ENCODE peak calls at places on chromosome 15, in eight cellular contexts. K is A549, F is endothelial cell of umbilical vein, R is GM12878, L is H1, D is K562, Y is HepG2, J is HCT116. I is an unnamed sample.

GRCh38 chr15:31223478-31224350 is 102.9 kb upstream of the KLF13 start:
- DNase-seq in K (no peak), F (peak), R (no peak), L (peak), D (no peak), Y (no peak), J (no peak), I (no peak)

GRCh38 chr15:98958918-98959639 is 48.5 kb downstream of the PGPEP1L start:
- DNase-seq in K (no peak), F (no peak), R (no peak), L (no peak), D (no peak), Y (no peak), J (no peak), I (no peak)

GRCh38 chr15:100769043-100769974 is 110.3 kb upstream of the ALDH1A3 start:
- DNase-seq in K (no peak), F (no peak), R (no peak), L (no peak), D (no peak), Y (no peak), J (no peak), I (no peak)

GRCh38 chr15:52206446-52206845 is 15.3 kb upstream of the GNB5 start:
- DNase-seq in K (no peak), F (no peak), R (no peak), L (no peak), D (no peak), Y (no peak), J (no peak), I (peak)

GRCh38 chr15:99430881-99431401 is 134.8 kb upstream of the MEF2A start:
- DNase-seq in K (no peak), F (no peak), R (no peak), L (no peak), D (no peak), Y (no peak), J (no peak), I (no peak)

GRCh38 chr15:100284701-100285100 is 57.1 kb downstream of the ADAMTS17 start:
- DNase-seq in K (no peak), F (no peak), R (no peak), L (no peak), D (no peak), Y (no peak), J (no peak), I (no peak)

GRCh38 chr15:98955331-98955730 is 52.3 kb downstream of the PGPEP1L start:
- DNase-seq in K (no peak), F (no peak), R (no peak), L (no peak), D (no peak), Y (no peak), J (no peak), I (no peak)

GRCh38 chr15:81073796-81074195 is 60.3 kb upstream of the CFAP161 start:
- DNase-seq in K (no peak), F (peak), R (no peak), L (peak), D (no peak), Y (no peak), J (no peak), I (no peak)

GRCh38 chr15:43939070-43939469 is 112.3 kb downstream of the WDR76 start:
- DNase-seq in K (peak), F (peak), R (no peak), L (peak), D (peak), Y (no peak), J (peak), I (peak)

GRCh38 chr15:45641374-45641778 is 6.5 kb downstream of the SQOR start:
- DNase-seq in K (peak), F (peak), R (no peak), L (no peak), D (no peak), Y (peak), J (no peak), I (peak)

GRCh38 chr15:78672285-78673003 is 31.4 kb upstream of the CHRNB4 start:
- DNase-seq in K (peak), F (no peak), R (no peak), L (no peak), D (no peak), Y (no peak), J (no peak), I (no peak)

GRCh38 chr15:42494998-42495360 is 455 bp upstream of the SNAP23 start:
- DNase-seq in K (peak), F (peak), R (no peak), L (no peak), D (no peak), Y (peak), J (no peak), I (no peak)

GRCh38 chr15:66505818-66506217 is 692 bp downstream of the ZWILCH start:
- DNase-seq in K (no peak), F (no peak), R (no peak), L (no peak), D (no peak), Y (no peak), J (no peak), I (no peak)

GRCh38 chr15:60423540-60423939 is 25.8 kb upstream of the ANXA2 start:
- DNase-seq in K (peak), F (peak), R (no peak), L (no peak), D (no peak), Y (peak), J (peak), I (no peak)

GRCh38 chr15:62848631-62849050 is 193.9 kb upstream of the TPM1 start:
- DNase-seq in K (peak), F (peak), R (no peak), L (peak), D (no peak), Y (peak), J (no peak), I (no peak)

GRCh38 chr15:83208357-83208661 is 686 bp upstream of the HDGFL3 start:
- DNase-seq in K (peak), F (no peak), R (no peak), L (no peak), D (no peak), Y (no peak), J (no peak), I (no peak)

GRCh38 chr15:45091581-45091980 is 22.4 kb downstream of the DUOX2 start:
- DNase-seq in K (no peak), F (no peak), R (no peak), L (no peak), D (no peak), Y (no peak), J (no peak), I (no peak)

GRCh38 chr15:101003076-101003475 is 83.9 kb downstream of the LRRK1 start:
- DNase-seq in K (no peak), F (no peak), R (no peak), L (no peak), D (no peak), Y (no peak), J (no peak), I (peak)

GRCh38 chr15:58985443-58985842 is 2.0 kb upstream of the RNF111 start:
- DNase-seq in K (peak), F (no peak), R (no peak), L (no peak), D (peak), Y (peak), J (no peak), I (no peak)

GRCh38 chr15:84828433-84828908 is 11.3 kb downstream of the ALPK3 start:
- DNase-seq in K (no peak), F (no peak), R (no peak), L (no peak), D (no peak), Y (no peak), J (no peak), I (no peak)
- TF ChIP-seq POLR2A in K (no peak), F (no peak), R (no peak), L (no peak), D (no peak), Y (no peak), J (no peak), I (no peak)

GRCh38 chr15:70084461-70084860 is 13.3 kb downstream of the TLE3 start:
- DNase-seq in K (no peak), F (no peak), R (no peak), L (no peak), D (no peak), Y (no peak), J (no peak), I (no peak)
- TF ChIP-seq MAX in K (no peak), F (no peak), R (no peak), L (no peak), D (no peak), Y (no peak), J (no peak), I (no peak)

DNA sequence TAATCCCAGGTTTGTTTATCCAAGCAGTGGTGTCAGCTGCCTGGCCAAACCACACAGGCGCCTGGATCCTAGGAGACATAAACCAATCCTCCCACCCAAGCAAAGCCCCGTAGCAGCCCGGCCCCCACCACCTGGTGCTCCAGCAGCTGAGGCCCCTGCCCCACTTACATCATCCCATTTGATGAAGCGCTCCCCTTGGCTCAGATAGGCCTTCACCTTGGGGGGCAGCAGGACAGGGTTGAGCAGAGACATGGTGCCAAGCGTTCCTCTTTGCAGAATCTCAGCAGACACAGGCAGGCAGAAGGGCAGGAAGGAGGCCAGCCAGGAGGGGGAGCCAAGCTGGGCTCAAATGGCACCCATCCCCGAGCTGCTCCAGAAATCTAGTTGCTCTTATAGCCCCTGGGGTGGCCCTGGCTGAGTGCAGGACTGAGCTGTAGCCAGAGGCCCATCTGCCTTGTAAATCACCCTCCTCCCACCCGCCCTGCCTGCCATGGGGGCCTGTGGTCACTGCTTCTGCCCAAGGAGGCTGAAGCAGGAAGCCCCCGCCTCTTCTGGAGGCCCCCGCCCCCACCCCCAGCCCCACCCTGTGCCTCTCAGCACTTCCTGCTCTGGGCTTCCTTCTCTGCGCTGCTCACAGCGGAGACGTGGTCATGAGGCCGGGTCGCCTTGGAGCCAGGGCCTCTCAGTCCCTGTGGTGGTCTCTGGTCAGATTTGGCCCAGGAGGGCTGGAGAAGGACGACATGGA is at the start of gene PLCB2:
- DNase-seq in K (no peak), F (no peak), R (peak), L (no peak), D (peak), Y (peak), J (no peak), I (peak)
- H3K4me3 ChIP-seq in K (no peak), F (no peak), R (peak), L (peak), D (no peak), Y (peak), J (no peak), I (peak)

DNA sequence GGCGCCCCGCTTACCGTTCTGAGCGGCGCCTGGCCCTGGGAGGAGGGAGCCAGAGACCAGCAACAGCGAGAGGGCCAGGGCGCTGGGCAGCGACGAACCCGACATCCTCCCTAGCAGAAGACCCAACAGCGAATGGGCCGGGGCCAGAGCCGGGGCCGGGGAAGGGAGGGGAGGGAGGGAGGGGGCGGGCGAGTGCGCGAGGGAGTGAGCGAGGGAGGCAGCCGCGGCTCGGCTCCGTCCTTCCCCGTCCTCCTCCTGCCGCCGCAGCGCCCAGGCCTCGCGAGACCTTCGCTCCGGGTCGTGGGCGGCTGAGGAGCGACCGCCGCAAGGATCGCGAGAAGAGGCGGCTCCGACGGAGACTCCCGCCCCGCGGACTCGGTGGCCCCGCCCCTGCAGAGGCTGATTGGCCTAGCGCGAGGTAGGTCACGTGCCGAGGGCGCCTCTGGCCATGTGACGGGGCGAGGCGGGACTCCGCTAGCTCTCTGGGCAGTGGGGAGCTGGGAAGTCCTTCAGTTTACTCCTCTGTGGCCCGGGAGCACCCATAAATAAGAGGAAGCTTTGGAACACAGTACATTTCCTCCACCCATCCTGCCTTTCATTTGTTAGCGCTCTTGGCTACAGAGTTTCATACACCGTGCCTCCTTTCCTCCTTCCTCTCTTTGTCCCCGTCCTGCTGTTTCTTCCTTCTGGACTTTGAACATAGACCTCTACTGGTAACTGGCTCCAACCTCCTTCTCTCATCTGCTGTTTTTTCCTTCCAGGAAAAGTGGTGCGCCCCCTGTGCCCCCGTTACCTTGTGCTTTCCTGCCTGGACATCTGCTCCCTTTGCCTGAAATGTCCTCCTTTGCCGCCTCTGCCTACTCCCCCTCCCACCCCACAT is at the start of gene NPTN:
- DNase-seq in K (peak), F (peak), R (peak), L (peak), D (peak), Y (peak), J (peak), I (peak)
- TF ChIP-seq POLR2A in K (peak), F (peak), R (peak), L (peak), D (peak), Y (peak), J (peak), I (peak)

DNA sequence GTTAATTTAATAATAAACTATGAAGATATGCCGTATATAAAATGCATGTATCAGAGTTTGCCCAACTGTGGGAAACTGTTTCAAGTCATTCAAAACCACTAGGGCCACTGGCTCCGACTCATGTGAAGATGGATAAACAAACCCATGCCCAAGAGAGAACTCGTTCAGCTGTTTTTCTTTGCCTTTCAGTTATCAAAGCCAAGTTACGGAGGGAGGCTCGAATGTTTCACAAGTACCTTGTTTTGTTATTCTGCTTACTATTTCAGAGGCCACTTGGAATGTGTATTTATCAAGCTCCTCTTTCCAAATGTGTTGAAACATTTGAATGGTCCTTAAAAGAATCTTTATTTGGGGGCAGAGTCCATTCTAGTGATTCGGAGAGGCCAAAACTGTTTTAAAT is 82.1 kb downstream of the DUT start:
- DNase-seq in K (no peak), F (no peak), R (no peak), L (no peak), D (no peak), Y (peak), J (no peak), I (no peak)
- TF ChIP-seq MAX in K (no peak), F (no peak), R (no peak), L (no peak), D (no peak), Y (no peak), J (no peak), I (no peak)